ENCODE peak calls at places on chromosome 14, in four cellular contexts. R, D, E and P are unnamed samples.
A peak's percentile ranks its signal among the peaks of the same experiment; 100 is the strongest.

GRCh38 chr14:21264025-21264801 is 5.0 kb downstream of the HNRNPC start:
- DNase-seq in R (no peak), D (no peak), E (no peak), P (no peak)

GRCh38 chr14:77988096-77988870 is 181.9 kb upstream of the NRXN3 start:
- DNase-seq in R (no peak), D (peak; percentile 66), E (no peak), P (no peak)

GRCh38 chr14:59004012-59004411 is 184.5 kb upstream of the DAAM1 start:
- DNase-seq in R (no peak), D (no peak), E (no peak), P (no peak)

GRCh38 chr14:26820101-26820500 is 222.3 kb upstream of the NOVA1 start:
- DNase-seq in R (no peak), D (no peak), E (no peak), P (no peak)

GRCh38 chr14:68779761-68780323 is 13.0 kb downstream of the ZFP36L1 start:
- DNase-seq in R (no peak), D (peak; percentile 58), E (no peak), P (peak; percentile 76)

GRCh38 chr14:60553855-60554254 is 44.9 kb downstream of the SIX6 start:
- DNase-seq in R (no peak), D (no peak), E (no peak), P (no peak)

GRCh38 chr14:105199093-105199492 is 18.0 kb upstream of the NUDT14 start:
- DNase-seq in R (no peak), D (no peak), E (no peak), P (no peak)

GRCh38 chr14:99261916-99262787 is 9.8 kb downstream of the BCL11B start:
- DNase-seq in R (no peak), D (no peak), E (no peak), P (no peak)

GRCh38 chr14:104751539-104752337 is 1.2 kb upstream of the SIVA1 start:
- DNase-seq in R (peak; percentile 70), D (no peak), E (no peak), P (no peak)

GRCh38 chr14:77040995-77041744 is 12.7 kb upstream of the IRF2BPL start:
- DNase-seq in R (peak; percentile 38), D (no peak), E (no peak), P (no peak)

GRCh38 chr14:104140463-104141331 is 2.3 kb downstream of the KIF26A start:
- DNase-seq in R (peak; percentile 27), D (no peak), E (peak; percentile 24), P (no peak)

GRCh38 chr14:60274448-60274847 is 25.4 kb downstream of the PPM1A start:
- DNase-seq in R (no peak), D (no peak), E (no peak), P (no peak)

GRCh38 chr14:86305058-86305457 is 775.1 kb downstream of the FLRT2 start:
- DNase-seq in R (no peak), D (no peak), E (no peak), P (no peak)

GRCh38 chr14:67971627-67972625 is 152.3 kb downstream of the RAD51B start:
- DNase-seq in R (no peak), D (no peak), E (no peak), P (no peak)

GRCh38 chr14:81529391-81529790 is 4.3 kb downstream of the SEL1L start:
- DNase-seq in R (no peak), D (no peak), E (no peak), P (no peak)
- H3K4me1 ChIP-seq in R (peaks cover 16% of the 10 kb centered on the region), D (peaks cover 42% of the 10 kb centered on the region), E (no peaks in the 10 kb centered on the region), P (peaks cover 30% of the 10 kb centered on the region)

DNA sequence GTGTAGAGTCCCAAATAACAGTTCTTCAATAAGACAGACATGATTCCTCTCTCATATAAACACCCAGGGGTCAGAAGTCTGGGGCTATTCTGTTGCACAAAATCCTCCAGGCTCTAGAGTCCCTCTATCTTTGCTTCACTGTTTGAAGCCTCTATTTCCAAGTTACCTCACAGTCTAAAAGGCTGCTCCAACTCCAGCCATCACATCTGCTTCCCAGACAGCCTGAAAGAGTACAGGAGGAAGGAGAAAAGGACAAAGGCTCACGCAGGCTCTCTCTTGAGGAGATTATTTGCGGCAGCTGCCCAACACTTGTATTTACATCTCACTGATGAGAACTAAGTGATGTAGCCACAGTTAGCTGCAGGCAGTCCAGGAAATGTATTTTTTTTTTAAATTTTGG is 6.4 kb downstream of the PAPLN start:
- DNase-seq in R (no peak), D (no peak), E (no peak), P (no peak)
- H3K4me1 ChIP-seq in R (peaks cover 3% of the 10 kb centered on the region), D (peaks cover 30% of the 10 kb centered on the region), E (no peaks in the 10 kb centered on the region), P (peaks cover 4% of the 10 kb centered on the region)

GRCh38 chr14:102316048-102316745 is 3.3 kb upstream of the ZNF839 start:
- DNase-seq in R (no peak), D (no peak), E (no peak), P (no peak)

GRCh38 chr14:102318781-102319276 is 717 bp upstream of the ZNF839 start:
- DNase-seq in R (no peak), D (no peak), E (no peak), P (no peak)

GRCh38 chr14:102314242-102315011 is 5.1 kb upstream of the ZNF839 start:
- DNase-seq in R (peak; percentile 87), D (peak; percentile 86), E (peak; percentile 83), P (peak; percentile 88)

GRCh38 chr14:102317564-102318248 is 1.8 kb upstream of the ZNF839 start:
- DNase-seq in R (no peak), D (no peak), E (no peak), P (no peak)

GRCh38 chr14:102316746-102317563 is 2.6 kb upstream of the ZNF839 start:
- DNase-seq in R (peak; percentile 96), D (peak; percentile 98), E (peak; percentile 95), P (peak; percentile 93)
- H3K4me1 ChIP-seq in R (peaks cover 17% of the 10 kb centered on the region), D (peaks cover 39% of the 10 kb centered on the region), E (no peaks in the 10 kb centered on the region), P (peaks cover 36% of the 10 kb centered on the region)

DNA sequence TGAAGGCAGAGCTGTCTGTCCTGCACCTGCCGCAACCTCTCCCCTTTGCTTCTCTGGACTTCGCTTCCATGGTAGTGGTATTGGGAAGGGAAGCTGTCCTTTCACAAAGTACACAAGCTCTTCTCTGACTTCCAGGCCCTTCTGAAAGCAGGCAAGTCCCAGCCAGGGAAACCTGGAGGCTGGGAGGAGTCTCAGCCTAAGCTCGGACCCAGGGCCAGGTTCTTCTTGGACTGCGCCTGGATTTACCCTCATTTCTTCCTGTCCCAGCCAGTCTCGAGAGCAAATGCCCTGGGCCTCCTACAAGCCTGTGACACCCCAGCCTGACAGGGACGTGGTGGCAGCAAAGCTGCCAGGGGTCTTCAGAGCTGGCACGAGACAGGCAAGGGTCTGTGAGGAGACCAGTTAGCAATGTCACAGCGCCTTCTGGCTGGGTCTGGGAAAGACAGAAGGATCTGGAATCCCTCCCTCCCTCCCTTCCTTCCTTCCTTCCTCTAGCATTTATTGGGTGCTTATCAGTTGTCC is 22.4 kb downstream of the ISCA2 start:
- DNase-seq in R (no peak), D (no peak), E (no peak), P (no peak)
- H3K4me1 ChIP-seq in R (no peaks in the 10 kb centered on the region), D (peaks cover 12% of the 10 kb centered on the region), E (no peaks in the 10 kb centered on the region), P (peaks cover 8% of the 10 kb centered on the region)

GRCh38 chr14:61649283-61649682 is 46.0 kb upstream of the HIF1A start:
- DNase-seq in R (no peak), D (no peak), E (no peak), P (no peak)
- H3K4me1 ChIP-seq in R (peaks cover 5% of the 10 kb centered on the region), D (peaks cover 10% of the 10 kb centered on the region), E (no peaks in the 10 kb centered on the region), P (peaks cover 14% of the 10 kb centered on the region)